ENCODE peak calls at places on chromosomes 16 and 17, in four cellular contexts. C, A, N and O are unnamed samples.

GRCh38 chr16:85303354-85303883 is 191.1 kb upstream of the CIBAR2 start:
- DNase-seq in C (no peak), N (no peak), A (peak; percentile 81), O (peak; percentile 28)

GRCh38 chr17:78998311-78999055 is 11.1 kb downstream of the CANT1 start:
- DNase-seq in N (no peak), C (no peak), A (peak; percentile 96), O (no peak)

GRCh38 chr16:1103649-1104005 is 7.6 kb upstream of the C1QTNF8 start:
- DNase-seq in C (no peak), A (no peak), N (no peak), O (no peak)

GRCh38 chr16:89093602-89094251 is at the start of gene ACSF3:
- DNase-seq in N (no peak), C (no peak), A (peak; percentile 95), O (no peak)

GRCh38 chr17:82096709-82097186 is 1.3 kb downstream of the FASN start:
- DNase-seq in A (no peak), N (no peak), C (no peak), O (no peak)

GRCh38 chr17:48543854-48544355 is 1.0 kb downstream of the HOXB2 start:
- DNase-seq in N (no peak), A (no peak), C (no peak), O (no peak)

GRCh38 chr17:31499771-31500554 is 108.5 kb downstream of the RAB11FIP4 start:
- DNase-seq in A (peak; percentile 81), N (no peak), C (no peak), O (peak; percentile 91)

GRCh38 chr17:31433811-31434210 is 42.3 kb downstream of the RAB11FIP4 start:
- DNase-seq in A (no peak), N (no peak), C (no peak), O (no peak)

GRCh38 chr17:80763293-80763867 is 218.7 kb downstream of the RPTOR start:
- DNase-seq in A (no peak), N (no peak), C (no peak), O (no peak)

GRCh38 chr16:84044108-84044488 is 1.5 kb upstream of the SLC38A8 start:
- DNase-seq in C (no peak), A (peak; percentile 68), N (peak; percentile 19), O (peak; percentile 73)

GRCh38 chr17:57138956-57139576 is 54.0 kb downstream of the AKAP1 start:
- DNase-seq in A (no peak), N (no peak), C (no peak), O (no peak)

GRCh38 chr16:54506691-54507090 is 220.1 kb upstream of the IRX3 start:
- DNase-seq in A (peak; percentile 63), N (no peak), C (no peak), O (no peak)

GRCh38 chr17:72602517-72603345 is 481.9 kb downstream of the SOX9 start:
- DNase-seq in N (peak; percentile 38), A (no peak), C (no peak), O (no peak)

GRCh38 chr17:60493847-60494321 is 32.2 kb downstream of the APPBP2 start:
- DNase-seq in N (no peak), A (no peak), C (no peak), O (no peak)

GRCh38 chr17:66667491-66668030 is 167.4 kb upstream of the CACNG5 start:
- DNase-seq in A (no peak), C (peak; percentile 56), N (no peak), O (no peak)

GRCh38 chr16:72960101-72960500 is 87.8 kb downstream of the ZFHX3 start:
- DNase-seq in N (no peak), A (no peak), C (no peak), O (no peak)

GRCh38 chr16:58011652-58012051 is 10.4 kb downstream of the USB1 start:
- DNase-seq in N (no peak), A (no peak), C (no peak), O (peak; percentile 41)

GRCh38 chr17:73401911-73402310 is 90.1 kb upstream of the CDC42EP4 start:
- DNase-seq in C (no peak), N (no peak), A (peak; percentile 67), O (peak; percentile 31)

GRCh38 chr16:72884573-72884972 is 163.4 kb downstream of the ZFHX3 start:
- DNase-seq in N (no peak), C (no peak), A (no peak), O (peak; percentile 75)

GRCh38 chr16:25366078-25366477 is 108.4 kb upstream of the ZKSCAN2 start:
- DNase-seq in C (no peak), N (no peak), A (no peak), O (no peak)

GRCh38 chr17:7974638-7975131 is 27.7 kb upstream of the GUCY2D start:
- DNase-seq in A (no peak), N (no peak), C (no peak), O (no peak)

GRCh38 chr17:8153550-8153956 is 1.3 kb upstream of the PER1 start:
- DNase-seq in C (no peak), A (no peak), N (no peak), O (peak; percentile 97)

GRCh38 chr16:57483725-57484514 is 2.4 kb downstream of the DOK4 start:
- DNase-seq in C (no peak), N (no peak), A (peak; percentile 78), O (no peak)

GRCh38 chr16:65249768-65250167 is 127.9 kb upstream of the CDH11 start:
- DNase-seq in N (no peak), C (no peak), A (no peak), O (no peak)

GRCh38 chr17:37671813-37672544 is 28.7 kb upstream of the DDX52 start:
- DNase-seq in C (no peak), N (no peak), A (no peak), O (peak; percentile 85)

GRCh38 chr16:25512041-25512440 is 179.7 kb upstream of the HS3ST4 start:
- DNase-seq in A (no peak), C (no peak), N (no peak), O (no peak)

GRCh38 chr16:66660422-66661209 is 35.9 kb downstream of the CMTM4 start:
- DNase-seq in A (peak; percentile 72), N (no peak), C (no peak), O (peak; percentile 84)

GRCh38 chr17:36000730-36001108 is 634 bp downstream of the CCL15 start:
- DNase-seq in C (no peak), A (no peak), N (no peak), O (peak; percentile 78)

GRCh38 chr16:71645450-71645849 is 19.5 kb downstream of the MARVELD3 start:
- DNase-seq in A (peak; percentile 44), N (no peak), C (no peak), O (peak; percentile 67)

GRCh38 chr17:79001190-79002020 is 8.2 kb downstream of the CANT1 start:
- DNase-seq in C (no peak), N (no peak), A (no peak), O (no peak)

GRCh38 chr17:18217412-18218015 is 7.9 kb upstream of the LLGL1 start:
- DNase-seq in N (no peak), C (peak; percentile 2), A (peak; percentile 86), O (peak; percentile 62)

GRCh38 chr16:77816293-77816692 is 27.9 kb downstream of the VAT1L start:
- DNase-seq in C (no peak), A (peak; percentile 21), N (no peak), O (no peak)

GRCh38 chr17:17021194-17021863 is 20.9 kb upstream of the MPRIP start:
- DNase-seq in N (no peak), A (no peak), C (no peak), O (peak; percentile 44)

GRCh38 chr16:73092236-73092781 is 44.4 kb upstream of the ZFHX3 start:
- DNase-seq in A (no peak), C (no peak), N (no peak), O (peak; percentile 59)

DNA sequence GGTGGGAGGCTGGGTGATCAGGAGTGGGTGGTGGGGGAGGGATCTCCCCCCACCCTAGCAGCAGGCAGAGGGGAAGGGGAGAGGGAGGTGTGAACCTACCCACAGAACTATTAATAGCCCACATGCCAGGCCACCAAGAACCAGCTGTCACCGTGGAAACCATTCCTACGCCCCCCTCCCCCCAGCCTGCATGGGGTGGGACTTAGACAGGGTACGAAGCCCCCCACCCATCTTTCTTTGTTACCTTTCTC is 7.8 kb downstream of the THRA start:
- DNase-seq in C (no peak), A (no peak), N (no peak), O (no peak)
- TF ChIP-seq TCF12 in C (no peak), A (no peak), N (no peak), O (no peak)

GRCh38 chr17:63275318-63275967 is 170.7 kb downstream of the CYB561 start:
- DNase-seq in A (no peak), C (no peak), N (no peak), O (peak; percentile 40)

GRCh38 chr17:63277629-63278028 is 168.5 kb downstream of the CYB561 start:
- DNase-seq in N (no peak), A (no peak), C (no peak), O (no peak)

GRCh38 chr17:63276821-63277220 is 169.3 kb downstream of the CYB561 start:
- DNase-seq in A (no peak), N (no peak), C (no peak), O (no peak)

GRCh38 chr17:63276376-63276775 is 169.7 kb downstream of the CYB561 start:
- DNase-seq in C (no peak), A (no peak), N (no peak), O (no peak)

GRCh38 chr17:63275968-63276349 is 170.1 kb downstream of the CYB561 start:
- DNase-seq in A (no peak), C (no peak), N (no peak), O (no peak)
- TF ChIP-seq TCF12 in A (no peak), C (no peak), N (no peak), O (no peak)

DNA sequence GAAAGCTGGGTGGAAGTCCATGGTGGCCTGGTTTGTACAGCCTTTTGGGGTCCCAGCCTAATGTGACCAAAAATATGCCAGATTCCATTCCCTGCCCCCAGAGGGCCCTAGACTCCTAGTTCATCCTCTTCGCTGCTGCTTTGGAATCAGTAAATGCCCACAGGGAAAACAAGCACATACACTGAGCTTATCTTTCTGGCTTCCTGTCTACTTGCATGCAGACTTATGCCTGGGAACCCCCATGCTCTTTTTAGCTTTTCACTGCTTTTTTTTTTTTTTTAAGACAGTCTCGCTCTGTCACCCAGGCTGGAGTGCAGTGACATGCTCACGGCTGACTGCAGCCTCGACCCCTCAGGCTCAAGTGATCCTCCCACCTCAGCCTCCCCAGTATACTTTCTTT is 6.2 kb upstream of the CD300LG start:
- DNase-seq in A (peak; percentile 82), N (no peak), C (no peak), O (peak; percentile 61)
- TF ChIP-seq TCF12 in A (no peak), N (no peak), C (no peak), O (no peak)

DNA sequence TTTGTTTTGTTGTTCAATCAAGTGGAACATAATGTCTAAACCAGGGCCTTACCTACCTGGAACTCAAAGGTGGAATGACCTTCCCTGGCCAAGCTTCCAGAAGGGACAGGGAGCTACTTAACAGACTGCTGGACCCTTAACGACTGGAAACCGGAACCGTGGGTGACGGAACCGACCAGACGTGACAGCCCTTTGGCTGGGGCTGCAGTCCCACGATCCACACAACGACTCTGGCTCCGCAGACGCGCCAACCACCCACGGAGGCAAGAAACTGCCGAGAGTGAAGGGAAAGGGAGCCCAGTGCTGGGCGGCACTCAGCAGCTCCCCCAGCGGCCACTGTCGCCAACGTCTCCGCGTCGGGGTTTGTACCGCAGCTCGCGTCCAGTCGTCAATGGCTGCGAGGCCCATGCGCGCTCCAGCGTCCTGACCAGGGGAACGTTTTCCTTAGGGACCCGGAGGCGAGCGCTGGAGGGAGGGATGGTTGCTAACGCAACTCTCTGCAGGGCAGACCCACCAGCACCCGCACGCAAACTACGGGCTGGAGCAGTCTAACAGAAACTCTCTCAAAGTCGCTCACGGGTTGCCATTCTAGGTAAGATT is 5.5 kb upstream of the KIF22 start:
- DNase-seq in A (no peak), C (no peak), N (peak; percentile 70), O (no peak)
- TF ChIP-seq TCF12 in A (no peak), C (no peak), N (no peak), O (no peak)